ENCODE peak calls at places on chromosomes 7 and 10, in nine cellular contexts. X is activated CD4-positive, alpha-beta T cell treated with anti-CD3 and anti-CD28 coated beads, Interleukin-2, amount 10 ng/mL, durations not matched to agents 7 days and 5 days; E is stimulated activated CD8-positive, alpha-beta memory T cell treated with anti-CD3 and anti-CD28 coated beads, Interleukin-7, amount 100 ng/mL, for 24 hours; S is heart left ventricle; W is prostate gland; D is H7; K is mucosa of descending colon; N is NCI-H1092; R is GM23248. M is an unnamed sample.

GRCh38 chr7:45136106-45137060 is 21.2 kb upstream of the RAMP3 start:
- DNase-seq in S (peak), K (peak), W (peak), D (peak), R (peak), X (peak), E (peak), N (peak), M (peak)

GRCh38 chr10:70479626-70480253 is 1.2 kb downstream of the PALD1 start:
- DNase-seq in R (no peak), W (no peak), E (no peak), S (no peak), D (no peak), K (peak), N (no peak), X (no peak), M (peak)

GRCh38 chr7:3082386-3082785 is 38.7 kb upstream of the CARD11 start:
- DNase-seq in R (no peak), X (no peak), W (no peak), N (no peak), K (no peak), E (no peak), S (no peak), D (no peak), M (no peak)

GRCh38 chr10:97914837-97915211 is 65.2 kb downstream of the GOLGA7B start:
- DNase-seq in R (peak), X (peak), S (peak), D (peak), K (peak), E (peak), N (peak), W (peak), M (peak)

GRCh38 chr7:100575206-100575631 is 1.5 kb upstream of the SAP25 start:
- DNase-seq in R (no peak), N (no peak), X (no peak), E (no peak), W (no peak), S (no peak), K (no peak), D (peak), M (peak)

GRCh38 chr10:42866115-42866995 is 83.8 kb downstream of the BMS1 start:
- DNase-seq in D (peak), X (peak), N (peak), K (peak), E (peak), R (peak), W (peak), S (peak), M (peak)

GRCh38 chr10:69088801-69089501 is 1.0 kb downstream of the SRGN start:
- DNase-seq in K (peak), D (no peak), E (no peak), S (no peak), X (peak), R (peak), W (no peak), N (no peak), M (no peak)

GRCh38 chr10:131620904-131621303 is 279.9 kb upstream of the PPP2R2D start:
- DNase-seq in W (no peak), E (no peak), X (no peak), K (no peak), D (no peak), R (no peak), S (no peak), N (no peak), M (no peak)

GRCh38 chr7:133330085-133330484 is 77.2 kb downstream of the EXOC4 start:
- DNase-seq in S (no peak), X (no peak), W (no peak), K (no peak), N (no peak), R (no peak), D (no peak), E (no peak), M (no peak)

GRCh38 chr10:110432084-110432483 is 65.6 kb upstream of the DUSP5 start:
- DNase-seq in D (no peak), S (no peak), W (no peak), E (no peak), K (no peak), N (no peak), X (no peak), R (no peak), M (no peak)

GRCh38 chr7:80542398-80542797 is 30.5 kb upstream of the GNAT3 start:
- DNase-seq in D (no peak), R (peak), E (no peak), N (no peak), K (no peak), W (no peak), S (no peak), X (no peak), M (peak)

GRCh38 chr7:139321071-139321745 is 19.9 kb upstream of the FMC1 start:
- DNase-seq in W (no peak), R (peak), N (no peak), D (peak), S (no peak), E (no peak), K (peak), X (no peak), M (peak)

GRCh38 chr10:99870051-99870730 is 87.8 kb downstream of the ABCC2 start:
- DNase-seq in K (no peak), D (no peak), E (no peak), W (no peak), X (peak), N (no peak), R (peak), S (no peak), M (no peak)

GRCh38 chr10:43888551-43888950 is 239.9 kb upstream of the ZNF32 start:
- DNase-seq in K (no peak), E (no peak), R (peak), S (no peak), X (no peak), W (no peak), N (no peak), D (no peak), M (peak)

GRCh38 chr10:69742928-69743602 is 58.6 kb upstream of the COL13A1 start:
- DNase-seq in S (no peak), W (no peak), K (peak), D (peak), R (peak), E (no peak), N (no peak), X (no peak), M (peak)

GRCh38 chr7:67398916-67399315 is 402.3 kb downstream of the TYW1 start:
- DNase-seq in S (no peak), E (no peak), W (no peak), N (no peak), D (no peak), R (no peak), K (no peak), X (no peak), M (no peak)